ENCODE peak calls at places on chromosomes 16 and 17, in seven cellular contexts. D, H, X, Z, N, E and Q are unnamed samples.

GRCh38 chr16:85902366-85903155 is 3.6 kb downstream of the IRF8 start:
- DNase-seq in N (no peak), Z (no peak), X (no peak), E (no peak), D (peak), H (peak), Q (peak)

GRCh38 chr17:73985466-73986015 is 217.9 kb upstream of the RPL38 start:
- DNase-seq in Z (no peak), E (no peak), X (no peak), H (no peak), N (no peak), D (no peak), Q (no peak)

GRCh38 chr16:10511829-10512228 is 68.6 kb downstream of the EMP2 start:
- DNase-seq in X (no peak), E (peak), H (no peak), D (no peak), Z (no peak), N (no peak), Q (no peak)

GRCh38 chr16:50273888-50274770 is 7.8 kb downstream of the ADCY7 start:
- DNase-seq in N (peak), E (no peak), D (no peak), X (peak), H (no peak), Z (no peak), Q (no peak)

GRCh38 chr17:62702746-62703268 is 75.3 kb downstream of the MRC2 start:
- DNase-seq in Z (no peak), E (no peak), N (no peak), H (no peak), X (no peak), D (no peak), Q (no peak)

GRCh38 chr17:13735444-13735843 is 133.7 kb upstream of the HS3ST3A1 start:
- DNase-seq in X (no peak), H (no peak), Z (peak), N (no peak), E (no peak), D (no peak), Q (no peak)

GRCh38 chr17:79540306-79540705 is 70.5 kb downstream of the RBFOX3 start:
- DNase-seq in N (no peak), H (no peak), E (no peak), X (no peak), Z (no peak), D (no peak), Q (no peak)

GRCh38 chr16:3744018-3744417 is 26.7 kb upstream of the TRAP1 start:
- DNase-seq in X (no peak), E (no peak), N (no peak), H (no peak), Z (peak), D (no peak), Q (no peak)

GRCh38 chr17:4759776-4760236 is 11.9 kb upstream of the TM4SF5 start:
- DNase-seq in H (no peak), N (no peak), X (no peak), D (no peak), E (no peak), Z (no peak), Q (no peak)

GRCh38 chr17:69654981-69655581 is 240.6 kb downstream of the MAP2K6 start:
- DNase-seq in H (no peak), Z (no peak), E (peak), N (no peak), D (peak), X (no peak), Q (no peak)

GRCh38 chr17:66906321-66907278 is 57.9 kb upstream of the CACNG4 start:
- DNase-seq in N (peak), D (peak), H (peak), E (peak), X (peak), Z (peak), Q (peak)